ENCODE peak calls at places on chromosome 11, in seven cellular contexts. I is heart left ventricle, J is neural progenitor cell, X is mesothelial cell of epicardium, A is endothelial cell, N is GM12865, B is heart right ventricle. L is an unnamed sample.

GRCh38 chr11:119509969-119510401 is 87.0 kb upstream of the THY1 start:
- DNase-seq in I (peak; percentile 67), J (no peak), X (no peak), A (no peak), N (peak; percentile 87), B (no peak), L (no peak)

GRCh38 chr11:82701847-82702520 is 31.7 kb downstream of the FAM181B start:
- DNase-seq in I (no peak), J (peak; percentile 74), X (no peak), A (peak; percentile 64), N (peak; percentile 46), B (no peak), L (peak; percentile 59)

GRCh38 chr11:3341298-3341697 is 37.6 kb downstream of the ZNF195 start:
- DNase-seq in I (no peak), J (peak; percentile 77), X (no peak), A (peak; percentile 75), N (peak; percentile 47), B (peak; percentile 39), L (peak; percentile 36)

GRCh38 chr11:121467965-121468364 is 15.2 kb upstream of the SORL1-AS1 start:
- DNase-seq in I (no peak), J (no peak), X (no peak), A (no peak), N (peak; percentile 92), B (no peak), L (no peak)

GRCh38 chr11:1480555-1481482 is 5.8 kb downstream of the MOB2 start:
- DNase-seq in I (peak; percentile 16), J (no peak), X (no peak), A (no peak), N (no peak), B (peak; percentile 12), L (no peak)

GRCh38 chr11:6610591-6610990 is 1.4 kb downstream of the TAF10 start:
- DNase-seq in I (no peak), J (no peak), X (no peak), A (no peak), N (no peak), B (no peak), L (no peak)

GRCh38 chr11:7639643-7640025 is 33.7 kb downstream of the CYB5R2 start:
- DNase-seq in I (no peak), J (no peak), X (no peak), A (no peak), N (no peak), B (no peak), L (no peak)

GRCh38 chr11:121547574-121547973 is 94.8 kb upstream of the SORL1-AS1 start:
- DNase-seq in I (no peak), J (no peak), X (no peak), A (no peak), N (no peak), B (no peak), L (no peak)

GRCh38 chr11:79708319-79708928 is 267.6 kb upstream of the TENM4 start:
- DNase-seq in I (no peak), J (peak; percentile 72), X (no peak), A (peak; percentile 46), N (peak; percentile 43), B (no peak), L (peak; percentile 35)

DNA sequence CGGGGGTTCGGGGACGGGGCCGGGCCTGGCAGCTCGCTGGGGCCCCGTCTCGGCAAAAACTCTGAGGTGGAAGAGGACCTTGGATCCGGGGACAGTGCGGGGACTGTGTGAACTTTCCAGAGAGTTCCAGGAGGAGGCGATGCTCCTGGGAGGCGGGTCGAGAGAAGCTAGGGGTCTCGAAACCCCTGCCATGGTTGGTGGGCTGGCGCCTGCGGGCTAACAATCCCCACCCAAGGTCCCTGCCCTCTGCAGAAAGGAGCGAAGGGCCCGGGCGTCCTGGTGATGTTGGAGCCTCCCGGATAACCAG is 4.7 kb upstream of the GRK2 start:
- DNase-seq in I (no peak), J (no peak), X (no peak), A (no peak), N (no peak), B (no peak), L (no peak)
- TF ChIP-seq CTCF in I (no peak), J (peak; percentile 33), X (no peak), A (no peak), N (no peak), B (peak; percentile 16), L (peak; percentile 27)

DNA sequence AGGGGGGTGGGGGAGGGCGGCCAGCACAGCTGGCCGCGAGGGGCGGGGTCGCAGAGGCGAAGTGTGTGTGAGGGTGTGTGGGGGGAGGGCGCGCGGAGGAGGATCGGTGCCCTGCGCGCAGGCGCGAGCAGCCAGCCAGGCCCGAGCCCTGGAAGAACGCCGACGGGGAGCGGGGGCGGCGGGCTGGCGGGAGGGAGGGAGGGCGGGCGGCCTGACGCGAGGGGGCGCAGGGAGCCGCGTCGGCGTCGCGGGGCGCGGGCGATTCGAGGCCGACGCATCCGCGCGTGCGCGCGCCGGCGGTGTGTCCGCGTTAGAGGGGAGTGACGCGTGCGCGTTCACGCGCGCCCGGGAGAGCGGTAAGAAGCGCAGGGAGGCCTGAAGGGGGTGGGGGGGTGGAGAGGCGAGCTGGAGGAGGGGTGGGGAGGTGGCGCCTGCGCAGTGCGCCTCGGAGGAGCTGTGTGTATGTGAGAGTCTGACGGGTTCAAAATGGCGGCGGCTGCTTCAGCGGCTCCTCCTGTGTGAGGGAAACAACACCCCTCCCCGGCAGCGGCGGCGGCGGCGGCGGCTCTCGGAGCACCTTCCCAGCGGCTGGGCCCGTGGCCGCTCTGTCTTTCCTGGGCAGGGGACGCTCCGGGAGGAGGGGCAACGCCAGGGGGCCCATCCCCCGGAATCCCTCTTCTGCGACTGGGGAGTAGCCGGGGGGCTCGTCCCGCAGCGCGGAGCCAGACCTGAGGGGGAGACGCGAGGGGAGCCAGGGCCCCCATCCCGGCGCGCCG is at the start of gene KDM2A:
- DNase-seq in I (peak; percentile 100), J (peak; percentile 100), X (peak; percentile 99), A (peak; percentile 99), N (peak; percentile 100), B (peak; percentile 100), L (peak; percentile 91)
- TF ChIP-seq CTCF in I (no peak), J (peak; percentile 43), X (no peak), A (peak; percentile 59), N (peak; percentile 27), B (peak; percentile 40), L (peak; percentile 43)

GRCh38 chr11:114395776-114396175 is 4.5 kb downstream of the C11orf71 start:
- DNase-seq in I (no peak), J (peak; percentile 35), X (no peak), A (peak; percentile 7), N (no peak), B (no peak), L (no peak)
- TF ChIP-seq CTCF in I (no peak), J (peak; percentile 50), X (no peak), A (no peak), N (peak; percentile 17), B (peak; percentile 20), L (no peak)

GRCh38 chr11:94767701-94768601 is at the start of gene AMOTL1:
- DNase-seq in I (peak; percentile 93), J (peak; percentile 94), X (peak; percentile 65), A (peak; percentile 89), N (no peak), B (peak; percentile 89), L (peak; percentile 80)
- TF ChIP-seq CTCF in I (no peak), J (no peak), X (no peak), A (no peak), N (no peak), B (peak; percentile 10), L (no peak)

DNA sequence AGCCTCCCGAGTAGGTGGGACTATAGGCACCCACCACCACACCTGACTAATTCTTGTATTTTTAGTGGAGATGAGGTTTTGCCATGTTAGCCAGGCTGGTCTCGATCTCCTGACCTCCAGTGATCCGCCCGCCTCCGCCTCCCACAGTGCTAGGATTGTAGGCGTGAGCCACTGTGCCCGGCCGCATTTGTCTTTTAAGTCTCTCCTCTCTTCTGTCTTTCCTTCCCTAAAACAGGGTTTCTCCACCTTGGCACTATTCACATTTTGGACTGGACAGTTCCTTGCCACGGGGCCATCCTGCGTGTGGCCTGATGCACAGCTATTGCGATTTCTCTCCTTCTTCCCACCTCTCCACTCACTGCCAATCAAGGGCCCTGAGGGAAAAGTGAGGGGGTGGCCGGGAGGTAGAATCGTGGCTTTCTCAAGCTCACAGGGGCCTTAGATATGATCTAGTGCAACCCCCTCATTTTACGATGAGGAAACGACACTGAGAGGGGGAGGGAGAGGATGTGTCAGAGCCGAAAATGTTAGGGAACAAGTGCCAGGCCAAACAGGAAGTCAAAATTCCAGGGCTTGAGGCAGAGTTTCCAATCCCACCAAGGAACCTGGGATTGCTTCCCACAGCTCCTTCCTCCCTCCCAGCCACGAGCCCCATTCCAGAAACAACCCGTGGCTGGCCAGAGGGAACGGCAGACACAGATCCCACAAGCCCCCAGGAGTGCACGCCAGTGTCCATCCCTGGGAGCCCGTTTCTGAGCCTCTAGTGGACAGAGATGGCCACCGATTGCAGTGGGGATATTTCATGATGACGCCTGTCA is 21.2 kb downstream of the SCGB1A1 start:
- DNase-seq in I (peak; percentile 49), J (no peak), X (no peak), A (no peak), N (no peak), B (peak; percentile 31), L (no peak)
- TF ChIP-seq CTCF in I (no peak), J (no peak), X (no peak), A (no peak), N (no peak), B (no peak), L (no peak)

DNA sequence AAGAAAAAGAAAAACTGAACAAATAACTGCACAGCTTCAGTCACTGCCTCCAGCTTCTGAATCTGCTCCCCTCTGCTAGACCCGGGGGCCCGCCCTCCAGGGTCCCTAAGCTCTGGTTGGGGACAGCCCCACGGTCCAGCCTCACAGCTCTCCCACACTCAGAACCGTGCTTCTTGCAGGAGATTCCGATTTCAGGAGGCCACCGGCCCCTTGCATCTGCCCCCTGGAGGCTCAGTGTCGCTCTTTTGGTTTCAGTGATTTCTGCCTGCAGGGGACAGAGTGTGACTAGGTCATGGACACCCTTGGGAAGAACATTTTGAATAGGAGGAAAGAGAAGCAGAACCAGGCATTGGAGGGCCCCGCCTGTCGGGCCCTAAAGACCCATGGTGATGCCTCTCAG is 23.1 kb upstream of the RPS3 start:
- DNase-seq in I (no peak), J (peak; percentile 21), X (no peak), A (no peak), N (no peak), B (no peak), L (no peak)
- TF ChIP-seq CTCF in I (no peak), J (no peak), X (no peak), A (no peak), N (no peak), B (no peak), L (peak; percentile 25)

GRCh38 chr11:14253437-14253836 is 105.5 kb downstream of the RRAS2 start:
- DNase-seq in I (no peak), J (no peak), X (no peak), A (no peak), N (no peak), B (no peak), L (no peak)

GRCh38 chr11:14251754-14252153 is 107.2 kb downstream of the RRAS2 start:
- DNase-seq in I (no peak), J (no peak), X (no peak), A (no peak), N (no peak), B (no peak), L (no peak)

GRCh38 chr11:14249121-14249963 is 109.6 kb downstream of the RRAS2 start:
- DNase-seq in I (peak; percentile 54), J (peak; percentile 87), X (peak; percentile 46), A (peak; percentile 66), N (peak; percentile 63), B (peak; percentile 51), L (peak; percentile 77)

GRCh38 chr11:14244926-14245325 is 114.1 kb downstream of the RRAS2 start:
- DNase-seq in I (no peak), J (no peak), X (no peak), A (no peak), N (no peak), B (no peak), L (no peak)

GRCh38 chr11:14248577-14248976 is 110.4 kb downstream of the RRAS2 start:
- DNase-seq in I (no peak), J (peak; percentile 82), X (no peak), A (peak; percentile 26), N (peak; percentile 23), B (no peak), L (peak; percentile 16)
- TF ChIP-seq CTCF in I (no peak), J (peak; percentile 43), X (no peak), A (no peak), N (no peak), B (no peak), L (no peak)